ENCODE peak calls at places on chromosomes 12 and 14, in seven cellular contexts. Y, D, X, S, Z, Q and I are unnamed samples. For H3K36me3 and H3K27me3, the result is how much of the 10 kb centered on the place peaks cover.

GRCh38 chr14:81363746-81364400 is 36.3 kb downstream of the STON2 start:
- DNase-seq in Y (no peak), D (no peak), X (peak), S (no peak), Z (no peak), Q (peak), I (no peak)

GRCh38 chr12:106506691-106507090 is 76.1 kb upstream of the RFX4 start:
- DNase-seq in Y (no peak), D (no peak), X (no peak), S (no peak), Z (no peak), Q (no peak), I (no peak)

GRCh38 chr12:19130224-19131019 is 889 bp downstream of the PLEKHA5 start:
- DNase-seq in Y (no peak), D (peak), X (peak), S (peak), Z (peak), Q (no peak), I (no peak)

GRCh38 chr12:49533331-49533730 is 5.5 kb upstream of the KCNH3 start:
- DNase-seq in Y (no peak), D (no peak), X (no peak), S (no peak), Z (no peak), Q (no peak), I (no peak)

GRCh38 chr12:4379410-4379809 is at the start of gene FGF23:
- DNase-seq in Y (peak), D (peak), X (peak), S (no peak), Z (peak), Q (peak), I (no peak)

GRCh38 chr12:29234552-29234951 is 85.5 kb downstream of the FAR2 start:
- DNase-seq in Y (no peak), D (no peak), X (no peak), S (no peak), Z (no peak), Q (no peak), I (no peak)

GRCh38 chr14:85764809-85765208 is 234.9 kb downstream of the FLRT2 start:
- DNase-seq in Y (no peak), D (no peak), X (no peak), S (no peak), Z (no peak), Q (peak), I (no peak)

GRCh38 chr14:60396718-60397343 is 89.0 kb downstream of the C14orf39 start:
- DNase-seq in Y (peak), D (no peak), X (no peak), S (no peak), Z (no peak), Q (no peak), I (no peak)

GRCh38 chr14:25444381-25444780 is 394.4 kb upstream of the STXBP6 start:
- DNase-seq in Y (no peak), D (no peak), X (no peak), S (no peak), Z (no peak), Q (no peak), I (no peak)

GRCh38 chr14:104583424-104584114 is 4.0 kb downstream of the C14orf180 start:
- DNase-seq in Y (no peak), D (no peak), X (no peak), S (no peak), Z (no peak), Q (no peak), I (no peak)

GRCh38 chr14:41915732-41916131 is 309.1 kb downstream of the LRFN5 start:
- DNase-seq in Y (no peak), D (no peak), X (no peak), S (no peak), Z (no peak), Q (no peak), I (no peak)

GRCh38 chr14:85601246-85601645 is 71.3 kb downstream of the FLRT2 start:
- DNase-seq in Y (no peak), D (no peak), X (no peak), S (no peak), Z (no peak), Q (no peak), I (no peak)

GRCh38 chr14:50308363-50308762 is 3.7 kb downstream of the L2HGDH start:
- DNase-seq in Y (peak), D (no peak), X (no peak), S (no peak), Z (no peak), Q (peak), I (no peak)

GRCh38 chr14:45085004-45085403 is 1.1 kb downstream of the PRPF39 start:
- DNase-seq in Y (peak), D (no peak), X (no peak), S (no peak), Z (peak), Q (peak), I (no peak)

GRCh38 chr12:69266045-69266635 is 26.8 kb downstream of the CPSF6 start:
- DNase-seq in Y (peak), D (no peak), X (no peak), S (no peak), Z (no peak), Q (peak), I (no peak)

GRCh38 chr12:24901975-24902461 is 46.9 kb downstream of the BCAT1 start:
- DNase-seq in Y (no peak), D (no peak), X (no peak), S (no peak), Z (no peak), Q (no peak), I (no peak)

GRCh38 chr12:29222200-29222599 is 73.1 kb downstream of the FAR2 start:
- DNase-seq in Y (no peak), D (no peak), X (no peak), S (no peak), Z (no peak), Q (no peak), I (no peak)

GRCh38 chr14:91681116-91681515 is 50.8 kb downstream of the CATSPERB start:
- DNase-seq in Y (no peak), D (no peak), X (no peak), S (no peak), Z (no peak), Q (no peak), I (no peak)

GRCh38 chr12:11307143-11307542 is 3.1 kb downstream of the PRB4 start:
- DNase-seq in Y (no peak), D (no peak), X (no peak), S (no peak), Z (no peak), Q (no peak), I (no peak)

GRCh38 chr14:75489480-75489837 is 32.8 kb upstream of the BATF start:
- DNase-seq in Y (no peak), D (no peak), X (no peak), S (no peak), Z (no peak), Q (no peak), I (peak)

GRCh38 chr12:8038659-8039114 is 6.2 kb downstream of the FOXJ2 start:
- DNase-seq in Y (peak), D (peak), X (peak), S (peak), Z (peak), Q (peak), I (no peak)

GRCh38 chr12:51759695-51760094 is 88.8 kb downstream of the FIGNL2 start:
- DNase-seq in Y (no peak), D (no peak), X (no peak), S (no peak), Z (no peak), Q (no peak), I (no peak)

GRCh38 chr12:18794000-18794399 is 56.1 kb downstream of the CAPZA3 start:
- DNase-seq in Y (no peak), D (no peak), X (no peak), S (no peak), Z (no peak), Q (no peak), I (no peak)

DNA sequence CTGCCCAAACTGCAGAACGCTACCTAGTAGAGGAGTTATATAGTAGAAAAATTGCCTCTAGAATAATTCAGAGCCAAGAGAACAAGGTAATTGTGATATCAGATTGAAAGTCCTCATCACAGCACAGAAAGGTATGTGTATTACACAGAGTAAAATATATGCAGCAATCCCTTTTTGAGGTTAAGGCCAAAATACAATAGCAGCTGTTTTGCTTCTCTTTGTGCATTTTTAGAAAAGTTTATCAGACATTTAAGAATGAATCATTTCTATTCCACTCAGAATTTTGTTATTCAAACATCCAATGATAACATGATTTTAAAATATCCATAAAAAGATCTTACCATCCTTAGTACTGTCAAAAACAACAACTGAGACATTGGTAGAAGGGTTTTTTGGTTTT is 45.1 kb downstream of the GNPTAB start:
- DNase-seq in Y (no peak), D (no peak), X (no peak), S (no peak), Z (no peak), Q (no peak), I (no peak)
- H3K36me3 ChIP-seq in Y (under half), D (under half), X (half or more), S (under half), Z (under half), Q (under half), I (under half)

GRCh38 chr12:54022960-54023884 is 5.0 kb upstream of the HOXC6 start:
- DNase-seq in Y (no peak), D (no peak), X (no peak), S (no peak), Z (no peak), Q (no peak), I (no peak)
- H3K27me3 ChIP-seq in Y (half or more), D (under half), X (half or more), S (half or more), Z (half or more), Q (under half), I (under half)

DNA sequence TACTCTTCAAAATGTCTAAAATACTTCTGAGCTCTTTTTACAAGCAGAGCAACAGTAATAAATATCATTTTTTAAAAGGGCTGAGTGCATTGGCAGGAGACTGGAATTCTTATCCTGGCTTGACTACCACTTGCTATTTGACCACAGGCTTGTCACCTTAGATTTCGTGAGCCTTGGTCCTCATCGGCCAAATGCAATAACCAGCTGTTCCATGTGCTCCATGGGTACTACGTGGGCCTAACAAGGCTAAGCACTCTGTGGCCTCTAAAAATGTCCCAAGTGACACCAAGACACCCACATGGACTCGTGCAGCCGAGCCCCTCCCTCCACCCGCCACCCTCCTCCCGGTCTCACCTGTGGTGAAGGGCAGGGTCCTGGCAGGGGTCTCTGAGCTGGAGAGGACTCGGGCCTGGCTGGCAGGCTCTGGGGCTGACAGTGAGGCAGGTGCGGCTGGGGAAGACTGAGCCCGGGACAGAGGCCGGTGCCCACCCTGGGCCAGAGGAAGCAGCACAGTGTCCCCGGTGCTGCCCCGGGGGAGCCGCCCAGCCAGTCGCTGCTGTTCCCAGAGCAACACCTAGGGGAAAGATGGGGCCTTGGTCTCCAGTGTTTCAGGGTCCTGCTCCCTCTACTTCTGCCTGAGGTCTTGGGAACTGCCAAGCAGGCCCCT is 20.1 kb downstream of the SLC48A1 start:
- DNase-seq in Y (no peak), D (no peak), X (no peak), S (no peak), Z (no peak), Q (no peak), I (no peak)
- H3K36me3 ChIP-seq in Y (half or more), D (half or more), X (half or more), S (under half), Z (under half), Q (half or more), I (half or more)

GRCh38 chr12:57737467-57738141 is 938 bp downstream of the AGAP2 start:
- DNase-seq in Y (peak), D (no peak), X (no peak), S (no peak), Z (peak), Q (no peak), I (no peak)
- H3K27me3 ChIP-seq in Y (half or more), D (under half), X (half or more), S (under half), Z (half or more), Q (half or more), I (under half)

GRCh38 chr12:109256011-109256410 is 53.1 kb downstream of the FOXN4 start:
- DNase-seq in Y (no peak), D (no peak), X (no peak), S (no peak), Z (no peak), Q (no peak), I (no peak)
- H3K36me3 ChIP-seq in Y (under half), D (under half), X (half or more), S (under half), Z (under half), Q (under half), I (under half)

DNA sequence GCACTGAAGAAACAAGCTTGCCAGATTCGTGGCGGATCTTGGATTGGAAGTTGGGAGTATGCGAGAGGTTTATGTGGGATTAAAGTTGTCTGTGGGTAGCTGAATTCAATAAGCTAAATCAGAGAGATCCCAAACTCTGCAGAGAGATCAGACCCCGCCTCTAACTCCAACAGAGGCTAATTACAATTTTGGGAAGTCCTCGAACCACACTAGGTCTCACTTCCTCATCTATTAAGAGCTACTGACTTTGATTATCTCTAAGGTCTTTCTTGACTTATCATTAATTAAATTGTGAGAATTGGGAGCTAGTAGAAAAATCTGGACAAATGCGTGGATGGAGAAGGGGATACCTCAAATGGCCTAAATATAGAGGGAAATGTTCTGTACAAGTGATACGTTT is 9.1 kb downstream of the NTF3 start:
- DNase-seq in Y (peak), D (no peak), X (no peak), S (no peak), Z (no peak), Q (no peak), I (no peak)
- H3K27me3 ChIP-seq in Y (under half), D (under half), X (under half), S (under half), Z (under half), Q (under half), I (under half)

GRCh38 chr12:2998789-2999264 is 39.6 kb downstream of the TEAD4 start:
- DNase-seq in Y (peak), D (peak), X (peak), S (no peak), Z (no peak), Q (peak), I (peak)

GRCh38 chr12:2999265-2999841 is 40.2 kb downstream of the TEAD4 start:
- DNase-seq in Y (no peak), D (no peak), X (peak), S (no peak), Z (no peak), Q (no peak), I (no peak)

GRCh38 chr12:3002636-3003035 is 43.4 kb downstream of the TEAD4 start:
- DNase-seq in Y (no peak), D (no peak), X (no peak), S (no peak), Z (no peak), Q (no peak), I (no peak)

GRCh38 chr12:2997989-2998670 is 38.9 kb downstream of the TEAD4 start:
- DNase-seq in Y (no peak), D (peak), X (no peak), S (no peak), Z (no peak), Q (no peak), I (no peak)

GRCh38 chr12:3000548-3001275 is 41.5 kb downstream of the TEAD4 start:
- DNase-seq in Y (no peak), D (no peak), X (no peak), S (no peak), Z (no peak), Q (no peak), I (no peak)
- H3K36me3 ChIP-seq in Y (under half), D (under half), X (under half), S (under half), Z (under half), Q (under half), I (under half)

DNA sequence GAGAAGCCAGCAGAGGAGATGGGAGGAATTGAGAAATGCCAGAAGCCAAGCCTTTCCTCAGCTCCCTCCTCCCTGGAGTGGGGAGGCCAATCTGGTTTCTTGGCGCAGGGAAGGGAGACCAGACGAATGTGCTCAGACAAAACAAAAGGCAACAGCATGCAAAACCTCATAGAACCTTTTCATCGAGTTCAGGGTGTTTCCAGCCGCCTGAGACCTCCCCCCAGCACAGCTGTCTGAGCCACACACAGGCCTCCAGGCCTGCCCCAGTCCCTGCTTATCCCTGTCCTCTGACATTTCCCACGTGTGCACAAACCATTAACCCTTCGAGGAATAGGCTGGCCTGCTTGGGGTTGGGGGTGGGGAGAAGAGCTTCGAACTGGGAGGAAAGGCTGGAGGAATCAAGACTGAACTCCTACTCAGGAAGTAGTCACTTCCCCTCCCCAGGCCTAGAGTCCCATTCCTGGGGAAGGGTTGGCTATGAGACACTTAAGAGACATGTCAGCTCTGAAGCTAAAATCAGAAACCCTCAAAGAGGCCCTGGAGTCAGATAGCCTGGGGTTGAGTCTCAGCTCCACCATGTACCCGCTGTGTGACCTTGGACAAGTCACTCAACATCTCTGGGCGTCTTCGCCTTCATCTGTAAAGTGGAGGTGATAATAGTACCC is 10.7 kb downstream of the TBX3 start:
- DNase-seq in Y (peak), D (no peak), X (no peak), S (peak), Z (peak), Q (peak), I (no peak)
- H3K27me3 ChIP-seq in Y (under half), D (under half), X (half or more), S (under half), Z (under half), Q (under half), I (under half)

DNA sequence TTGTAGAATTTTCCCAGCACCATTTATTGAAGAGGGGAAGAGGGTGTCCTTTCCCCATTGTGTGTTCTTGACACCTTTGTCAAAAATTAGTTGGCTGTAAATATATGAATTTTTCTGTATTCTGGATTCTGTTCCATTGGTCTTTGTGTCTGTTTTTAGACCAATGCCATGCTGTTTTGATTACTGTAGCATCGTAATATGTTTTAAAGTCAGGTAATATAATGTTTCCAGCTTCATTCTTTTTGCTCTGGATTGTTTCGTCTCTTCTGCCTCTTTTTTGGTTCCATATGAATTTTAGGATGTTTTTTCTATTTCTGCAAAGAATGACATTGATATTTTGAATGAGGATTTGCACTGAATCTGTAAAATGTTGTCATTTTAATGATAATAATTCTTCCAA is 331.9 kb upstream of the RGS6 start:
- DNase-seq in Y (no peak), D (no peak), X (no peak), S (no peak), Z (no peak), Q (no peak), I (no peak)
- H3K36me3 ChIP-seq in Y (under half), D (under half), X (under half), S (under half), Z (under half), Q (under half), I (under half)

GRCh38 chr12:132281021-132281420 is 48.4 kb downstream of the GALNT9 start:
- DNase-seq in Y (no peak), D (no peak), X (no peak), S (no peak), Z (no peak), Q (no peak), I (no peak)
- H3K27me3 ChIP-seq in Y (under half), D (under half), X (half or more), S (under half), Z (under half), Q (under half), I (under half)